ENCODE peak calls at places on chromosomes 4 and X, in nine cellular contexts. Y is OCI-LY7, H is SK-N-SH, J is HCT116, K is GM23248, D is MM.1S, F is GM23338, P is PC-3, X is neural progenitor cell. O is an unnamed sample.

GRCh38 chrX:57528670-57529255 is 63.0 kb upstream of the ZXDB start:
- DNase-seq in Y (peak; percentile 11), H (no peak), J (no peak), K (peak; percentile 22), D (peak; percentile 57), F (peak; percentile 50), P (peak; percentile 56), X (peak; percentile 23), O (peak; percentile 8)

GRCh38 chrX:120224388-120224787 is 26.2 kb upstream of the ZBTB33 start:
- DNase-seq in Y (no peak), H (no peak), J (no peak), K (no peak), D (no peak), F (no peak), P (no peak), X (no peak), O (no peak)

GRCh38 chrX:137695405-137695804 is 129.5 kb downstream of the ZIC3 start:
- DNase-seq in Y (no peak), H (no peak), J (no peak), K (no peak), D (no peak), F (peak; percentile 50), P (no peak), X (peak; percentile 16), O (no peak)

GRCh38 chr4:54276633-54277426 is 47.7 kb downstream of the PDGFRA start:
- DNase-seq in Y (no peak), H (no peak), J (no peak), K (peak; percentile 54), D (no peak), F (peak; percentile 48), P (no peak), X (peak; percentile 19), O (no peak)

GRCh38 chr4:13857800-13858199 is 230.3 kb upstream of the BOD1L1 start:
- DNase-seq in Y (no peak), H (no peak), J (no peak), K (no peak), D (no peak), F (no peak), P (no peak), X (no peak), O (no peak)

GRCh38 chr4:139227729-139228404 is 50.8 kb upstream of the ELF2 start:
- DNase-seq in Y (peak; percentile 73), H (no peak), J (peak; percentile 12), K (no peak), D (peak; percentile 66), F (peak; percentile 24), P (peak; percentile 27), X (no peak), O (no peak)

GRCh38 chr4:27003602-27004238 is 143.1 kb downstream of the STIM2 start:
- DNase-seq in Y (peak; percentile 38), H (no peak), J (no peak), K (peak; percentile 58), D (no peak), F (no peak), P (peak; percentile 37), X (no peak), O (no peak)

GRCh38 chr4:124948976-124949597 is 236.6 kb upstream of the ANKRD50 start:
- DNase-seq in Y (no peak), H (no peak), J (no peak), K (peak; percentile 80), D (peak; percentile 79), F (no peak), P (peak; percentile 39), X (no peak), O (no peak)

GRCh38 chrX:3175659-3176438 is 134.6 kb downstream of the ARSF start:
- DNase-seq in Y (no peak), H (no peak), J (no peak), K (peak; percentile 68), D (no peak), F (no peak), P (no peak), X (no peak), O (peak; percentile 27)

GRCh38 chr4:165489786-165490185 is 111.0 kb downstream of the CPE start:
- DNase-seq in Y (no peak), H (no peak), J (no peak), K (peak; percentile 39), D (no peak), F (no peak), P (no peak), X (no peak), O (no peak)

GRCh38 chr4:5611656-5612187 is 96.6 kb downstream of the EVC2 start:
- DNase-seq in Y (no peak), H (no peak), J (no peak), K (no peak), D (no peak), F (peak; percentile 30), P (no peak), X (no peak), O (no peak)

GRCh38 chr4:56656346-56656643 is 24.8 kb downstream of the HOPX start:
- DNase-seq in Y (no peak), H (peak; percentile 63), J (no peak), K (no peak), D (peak; percentile 12), F (peak; percentile 49), P (no peak), X (peak; percentile 43), O (peak; percentile 19)

GRCh38 chr4:56655209-56655626 is 25.9 kb downstream of the HOPX start:
- DNase-seq in Y (no peak), H (peak; percentile 77), J (no peak), K (peak; percentile 33), D (no peak), F (peak; percentile 76), P (peak; percentile 14), X (peak; percentile 57), O (peak; percentile 29)

GRCh38 chr4:56654238-56654632 is 26.9 kb downstream of the HOPX start:
- DNase-seq in Y (no peak), H (no peak), J (no peak), K (no peak), D (no peak), F (no peak), P (peak; percentile 31), X (no peak), O (no peak)

GRCh38 chr4:56657128-56657527 is 24.0 kb downstream of the HOPX start:
- DNase-seq in Y (no peak), H (no peak), J (no peak), K (no peak), D (no peak), F (no peak), P (no peak), X (no peak), O (no peak)

GRCh38 chr4:56655627-56656345 is 25.3 kb downstream of the HOPX start:
- DNase-seq in Y (no peak), H (peak; percentile 84), J (no peak), K (peak; percentile 29), D (no peak), F (peak; percentile 33), P (no peak), X (peak; percentile 40), O (peak; percentile 31)
- H2AFZ ChIP-seq in Y (no peak overlapping the region), H (peak overlapping the region; percentile 86), J (no peak overlapping the region), K (peak overlapping the region; percentile 60), D (peak overlapping the region; percentile 90), F (peak overlapping the region; percentile 86), P (peak overlapping the region; percentile 74), X (peak overlapping the region; percentile 87), O (peak overlapping the region; percentile 80)

GRCh38 chr4:135948797-135949196 is 1583.5 kb downstream of the PCDH18 start:
- DNase-seq in Y (no peak), H (no peak), J (no peak), K (no peak), D (no peak), F (no peak), P (no peak), X (no peak), O (no peak)
- H3K4me3 ChIP-seq in Y (no peak overlapping the region), H (no peak overlapping the region), J (no peak overlapping the region), K (no peak overlapping the region), D (no peak overlapping the region), F (no peak overlapping the region), P (no peak overlapping the region), X (no peak overlapping the region), O (no peak overlapping the region)

DNA sequence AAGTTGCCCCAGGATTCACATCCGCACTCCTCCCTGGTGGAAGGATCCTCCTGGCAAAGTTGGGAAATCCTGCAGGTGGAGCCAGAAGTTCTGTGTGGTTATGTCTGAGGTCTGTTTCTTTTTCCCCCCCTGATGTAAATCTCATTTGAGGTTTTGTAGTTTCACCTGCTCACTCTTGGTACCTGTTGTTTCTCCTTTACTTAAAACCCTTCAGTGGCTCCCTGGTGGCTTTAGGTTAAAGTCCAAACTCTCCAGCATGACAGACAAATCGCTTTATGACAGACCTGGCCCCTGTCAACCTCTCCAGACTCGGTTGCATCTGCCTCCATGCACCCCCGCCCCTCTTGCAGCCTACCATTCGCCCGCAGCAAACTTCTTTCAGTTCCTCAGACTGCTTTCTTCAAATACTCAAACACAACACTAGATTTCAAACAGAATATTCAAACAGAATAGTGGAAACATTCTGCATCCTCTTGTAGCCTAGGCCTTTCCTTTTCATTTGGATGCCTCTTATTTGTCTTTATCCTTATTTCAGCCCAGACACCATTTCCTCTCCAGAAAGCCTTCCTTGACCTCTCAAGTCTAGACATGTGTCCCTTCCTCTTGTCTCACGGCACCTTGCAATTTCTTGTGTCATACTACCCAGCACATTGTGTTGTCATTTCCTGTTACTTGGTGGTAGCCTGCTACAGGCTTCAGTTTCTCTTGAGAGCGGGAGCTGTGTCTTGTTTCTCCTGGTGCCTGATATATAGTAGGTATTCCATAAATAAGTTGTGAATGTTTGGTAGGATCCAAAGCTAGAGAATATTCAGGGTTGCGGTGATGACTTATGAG is 24.8 kb downstream of the IL13RA1 start:
- DNase-seq in Y (no peak), H (no peak), J (no peak), K (no peak), D (peak; percentile 36), F (no peak), P (no peak), X (no peak), O (no peak)
- TF ChIP-seq EZH2phosphoT487 in Y (no peak), H (no peak), J (no peak), K (no peak), D (no peak), F (no peak), P (no peak), X (no peak), O (no peak)

DNA sequence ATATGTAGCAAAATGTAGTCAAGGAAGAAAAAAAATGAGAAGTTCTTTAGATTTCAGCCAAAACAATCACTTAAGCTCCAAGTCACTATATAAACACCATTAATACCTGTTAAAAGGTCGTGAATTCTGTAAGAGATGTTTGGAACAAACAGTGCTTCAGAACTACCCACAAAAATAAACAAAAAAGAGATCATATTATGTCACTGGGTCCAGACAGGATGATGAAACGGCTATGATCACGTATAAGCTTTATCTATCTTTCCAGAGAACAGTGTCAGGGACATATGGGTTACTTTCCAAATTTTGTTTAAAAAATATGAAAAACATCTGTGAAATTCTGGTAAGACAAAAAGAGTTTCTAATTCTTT is 90.1 kb downstream of the SORBS2 start:
- DNase-seq in Y (no peak), H (no peak), J (no peak), K (no peak), D (no peak), F (no peak), P (peak; percentile 7), X (no peak), O (no peak)
- H2AFZ ChIP-seq in Y (no peak overlapping the region), H (no peak overlapping the region), J (no peak overlapping the region), K (no peak overlapping the region), D (no peak overlapping the region), F (no peak overlapping the region), P (no peak overlapping the region), X (no peak overlapping the region), O (no peak overlapping the region)